ENCODE peak calls at places on chromosomes 4 and X, in nine cellular contexts. One of them, this sample, is unnamed.

GRCh38 chr4:118941149-118941548 is 52.5 kb downstream of the SYNPO2 start:
- DNase-seq in RWPE1: no peak
- DNase-seq in Peyer's patch: no peak
- DNase-seq in GM20000: no peak
- DNase-seq in left lung: no peak
- DNase-seq in OCI-LY7: no peak
- DNase-seq in neural crest cell: no peak
- DNase-seq in cardiac fibroblast: peak
- DNase-seq in AG04449: no peak
- DNase-seq in this sample: no peak

GRCh38 chr4:82989567-82990429 is 20.8 kb downstream of the LIN54 start:
- DNase-seq in RWPE1: no peak
- DNase-seq in Peyer's patch: no peak
- DNase-seq in GM20000: peak
- DNase-seq in left lung: no peak
- DNase-seq in OCI-LY7: no peak
- DNase-seq in neural crest cell: no peak
- DNase-seq in cardiac fibroblast: no peak
- DNase-seq in AG04449: no peak
- DNase-seq in this sample: no peak

GRCh38 chr4:54717694-54718093 is 59.9 kb downstream of the KIT start:
- DNase-seq in RWPE1: no peak
- DNase-seq in Peyer's patch: no peak
- DNase-seq in GM20000: no peak
- DNase-seq in left lung: no peak
- DNase-seq in OCI-LY7: no peak
- DNase-seq in neural crest cell: no peak
- DNase-seq in cardiac fibroblast: no peak
- DNase-seq in AG04449: no peak
- DNase-seq in this sample: no peak

GRCh38 chr4:25235401-25235800 is 1.6 kb downstream of the PI4K2B start:
- DNase-seq in RWPE1: no peak
- DNase-seq in Peyer's patch: no peak
- DNase-seq in GM20000: no peak
- DNase-seq in left lung: no peak
- DNase-seq in OCI-LY7: peak
- DNase-seq in neural crest cell: no peak
- DNase-seq in cardiac fibroblast: no peak
- DNase-seq in AG04449: no peak
- DNase-seq in this sample: no peak

GRCh38 chrX:134659761-134660160 is 1.5 kb upstream of the PLAC1 start:
- DNase-seq in RWPE1: no peak
- DNase-seq in Peyer's patch: no peak
- DNase-seq in GM20000: no peak
- DNase-seq in left lung: no peak
- DNase-seq in OCI-LY7: no peak
- DNase-seq in neural crest cell: no peak
- DNase-seq in cardiac fibroblast: no peak
- DNase-seq in AG04449: no peak
- DNase-seq in this sample: no peak

GRCh38 chrX:150127216-150127615 is 188.9 kb upstream of the EOLA2 start:
- DNase-seq in RWPE1: no peak
- DNase-seq in Peyer's patch: no peak
- DNase-seq in GM20000: no peak
- DNase-seq in left lung: no peak
- DNase-seq in OCI-LY7: no peak
- DNase-seq in neural crest cell: no peak
- DNase-seq in cardiac fibroblast: no peak
- DNase-seq in AG04449: no peak
- DNase-seq in this sample: no peak

GRCh38 chr4:110682311-110682710 is 59.4 kb upstream of the PITX2 start:
- DNase-seq in RWPE1: no peak
- DNase-seq in Peyer's patch: no peak
- DNase-seq in GM20000: no peak
- DNase-seq in left lung: no peak
- DNase-seq in OCI-LY7: no peak
- DNase-seq in neural crest cell: no peak
- DNase-seq in cardiac fibroblast: no peak
- DNase-seq in AG04449: no peak
- DNase-seq in this sample: no peak

GRCh38 chrX:15269618-15270521 is at the start of gene ASB9:
- DNase-seq in RWPE1: peak
- DNase-seq in Peyer's patch: no peak
- DNase-seq in GM20000: peak
- DNase-seq in left lung: no peak
- DNase-seq in OCI-LY7: no peak
- DNase-seq in neural crest cell: no peak
- DNase-seq in cardiac fibroblast: peak
- DNase-seq in AG04449: peak
- DNase-seq in this sample: peak

GRCh38 chr4:82758701-82759685 is 39.6 kb downstream of the SCD5 start:
- DNase-seq in RWPE1: no peak
- DNase-seq in Peyer's patch: no peak
- DNase-seq in GM20000: no peak
- DNase-seq in left lung: no peak
- DNase-seq in OCI-LY7: no peak
- DNase-seq in neural crest cell: no peak
- DNase-seq in cardiac fibroblast: no peak
- DNase-seq in AG04449: no peak
- DNase-seq in this sample: no peak

GRCh38 chr4:147747787-147748454 is 16.0 kb downstream of the ARHGAP10 start:
- DNase-seq in RWPE1: no peak
- DNase-seq in Peyer's patch: no peak
- DNase-seq in GM20000: no peak
- DNase-seq in left lung: no peak
- DNase-seq in OCI-LY7: no peak
- DNase-seq in neural crest cell: no peak
- DNase-seq in cardiac fibroblast: no peak
- DNase-seq in AG04449: no peak
- DNase-seq in this sample: no peak

GRCh38 chr4:110622841-110623709 is at the start of gene PITX2:
- DNase-seq in RWPE1: peak
- DNase-seq in Peyer's patch: no peak
- DNase-seq in GM20000: peak
- DNase-seq in left lung: peak
- DNase-seq in OCI-LY7: peak
- DNase-seq in neural crest cell: peak
- DNase-seq in cardiac fibroblast: peak
- DNase-seq in AG04449: peak
- DNase-seq in this sample: peak

GRCh38 chrX:147832707-147833348 is 78.9 kb upstream of the FMR1 start:
- DNase-seq in RWPE1: no peak
- DNase-seq in Peyer's patch: no peak
- DNase-seq in GM20000: no peak
- DNase-seq in left lung: no peak
- DNase-seq in OCI-LY7: no peak
- DNase-seq in neural crest cell: no peak
- DNase-seq in cardiac fibroblast: no peak
- DNase-seq in AG04449: no peak
- DNase-seq in this sample: no peak

GRCh38 chrX:19593684-19594083 is 78.4 kb upstream of the MAP3K15 start:
- DNase-seq in RWPE1: peak
- DNase-seq in Peyer's patch: no peak
- DNase-seq in GM20000: peak
- DNase-seq in left lung: no peak
- DNase-seq in OCI-LY7: peak
- DNase-seq in neural crest cell: no peak
- DNase-seq in cardiac fibroblast: peak
- DNase-seq in AG04449: no peak
- DNase-seq in this sample: no peak

GRCh38 chr4:141807073-141807472 is 170.7 kb downstream of the IL15 start:
- DNase-seq in RWPE1: peak
- DNase-seq in Peyer's patch: no peak
- DNase-seq in GM20000: no peak
- DNase-seq in left lung: no peak
- DNase-seq in OCI-LY7: no peak
- DNase-seq in neural crest cell: no peak
- DNase-seq in cardiac fibroblast: no peak
- DNase-seq in AG04449: no peak
- DNase-seq in this sample: no peak

GRCh38 chr4:47271296-47271695 is 192.2 kb downstream of the COMMD8 start:
- DNase-seq in RWPE1: no peak
- DNase-seq in Peyer's patch: no peak
- DNase-seq in GM20000: no peak
- DNase-seq in left lung: no peak
- DNase-seq in OCI-LY7: no peak
- DNase-seq in neural crest cell: no peak
- DNase-seq in cardiac fibroblast: no peak
- DNase-seq in AG04449: no peak
- DNase-seq in this sample: no peak

GRCh38 chrX:24646745-24647182 is 383 bp downstream of the PCYT1B start:
- DNase-seq in RWPE1: peak
- DNase-seq in Peyer's patch: no peak
- DNase-seq in GM20000: no peak
- DNase-seq in left lung: no peak
- DNase-seq in OCI-LY7: no peak
- DNase-seq in neural crest cell: peak
- DNase-seq in cardiac fibroblast: peak
- DNase-seq in AG04449: no peak
- DNase-seq in this sample: no peak

GRCh38 chr4:100895572-100896197 is 377.9 kb upstream of the EMCN start:
- DNase-seq in RWPE1: peak
- DNase-seq in Peyer's patch: no peak
- DNase-seq in GM20000: peak
- DNase-seq in left lung: no peak
- DNase-seq in OCI-LY7: peak
- DNase-seq in neural crest cell: no peak
- DNase-seq in cardiac fibroblast: no peak
- DNase-seq in AG04449: no peak
- DNase-seq in this sample: no peak

GRCh38 chr4:139247656-139248238 is 32.3 kb downstream of the MGARP start:
- DNase-seq in RWPE1: no peak
- DNase-seq in Peyer's patch: no peak
- DNase-seq in GM20000: no peak
- DNase-seq in left lung: no peak
- DNase-seq in OCI-LY7: no peak
- DNase-seq in neural crest cell: no peak
- DNase-seq in cardiac fibroblast: no peak
- DNase-seq in AG04449: peak
- DNase-seq in this sample: no peak

GRCh38 chr4:34220601-34221000 is 2023.7 kb downstream of the ARAP2 start:
- DNase-seq in RWPE1: no peak
- DNase-seq in Peyer's patch: no peak
- DNase-seq in GM20000: no peak
- DNase-seq in left lung: no peak
- DNase-seq in OCI-LY7: no peak
- DNase-seq in neural crest cell: no peak
- DNase-seq in cardiac fibroblast: peak
- DNase-seq in AG04449: no peak
- DNase-seq in this sample: no peak

GRCh38 chr4:159248383-159249178 is 145.7 kb downstream of the RAPGEF2 start:
- DNase-seq in RWPE1: no peak
- DNase-seq in Peyer's patch: no peak
- DNase-seq in GM20000: peak
- DNase-seq in left lung: no peak
- DNase-seq in OCI-LY7: no peak
- DNase-seq in neural crest cell: no peak
- DNase-seq in cardiac fibroblast: peak
- DNase-seq in AG04449: peak
- DNase-seq in this sample: no peak

DNA sequence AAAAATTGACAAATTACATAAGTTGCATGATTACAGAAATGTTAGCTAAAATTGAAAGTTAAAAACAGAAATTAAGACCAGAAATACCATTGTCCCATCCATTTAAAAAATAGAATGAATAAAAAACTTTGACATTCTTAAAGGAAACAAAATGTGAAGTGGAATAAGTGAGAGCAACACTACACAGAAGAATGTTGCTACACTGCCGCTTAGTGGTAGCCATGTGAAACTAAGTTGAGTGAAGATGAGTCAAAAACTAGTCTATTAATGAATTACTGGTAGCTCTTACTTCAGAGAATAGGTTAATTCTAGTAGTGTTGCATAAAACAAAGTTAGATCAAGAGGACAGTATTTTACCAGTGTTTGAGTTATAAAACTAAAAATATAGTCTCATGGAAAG is 571.0 kb upstream of the KLHL4 start:
- DNase-seq in RWPE1: peak
- DNase-seq in Peyer's patch: no peak
- DNase-seq in GM20000: peak
- DNase-seq in left lung: no peak
- DNase-seq in OCI-LY7: peak
- DNase-seq in neural crest cell: peak
- DNase-seq in cardiac fibroblast: peak
- DNase-seq in AG04449: no peak
- DNase-seq in this sample: peak
- TF ChIP-seq CTCF in RWPE1: peak
- TF ChIP-seq CTCF in Peyer's patch: peak
- TF ChIP-seq CTCF in GM20000: peak
- TF ChIP-seq CTCF in left lung: no peak
- TF ChIP-seq CTCF in OCI-LY7: peak
- TF ChIP-seq CTCF in neural crest cell: peak
- TF ChIP-seq CTCF in cardiac fibroblast: peak
- TF ChIP-seq CTCF in AG04449: no peak
- TF ChIP-seq CTCF in this sample: peak

GRCh38 chr4:38230121-38230728 is 270.0 kb downstream of the PTTG2 start:
- DNase-seq in RWPE1: peak
- DNase-seq in Peyer's patch: no peak
- DNase-seq in GM20000: no peak
- DNase-seq in left lung: no peak
- DNase-seq in OCI-LY7: no peak
- DNase-seq in neural crest cell: no peak
- DNase-seq in cardiac fibroblast: no peak
- DNase-seq in AG04449: no peak
- DNase-seq in this sample: peak
- TF ChIP-seq CTCF in RWPE1: no peak
- TF ChIP-seq CTCF in Peyer's patch: no peak
- TF ChIP-seq CTCF in GM20000: no peak
- TF ChIP-seq CTCF in left lung: no peak
- TF ChIP-seq CTCF in OCI-LY7: no peak
- TF ChIP-seq CTCF in neural crest cell: no peak
- TF ChIP-seq CTCF in cardiac fibroblast: no peak
- TF ChIP-seq CTCF in AG04449: no peak
- TF ChIP-seq CTCF in this sample: no peak

GRCh38 chr4:153785830-153786721 is 2.8 kb downstream of the SFRP2 start:
- DNase-seq in RWPE1: peak
- DNase-seq in Peyer's patch: no peak
- DNase-seq in GM20000: no peak
- DNase-seq in left lung: no peak
- DNase-seq in OCI-LY7: peak
- DNase-seq in neural crest cell: no peak
- DNase-seq in cardiac fibroblast: peak
- DNase-seq in AG04449: no peak
- DNase-seq in this sample: no peak
- TF ChIP-seq CTCF in RWPE1: peak
- TF ChIP-seq CTCF in Peyer's patch: peak
- TF ChIP-seq CTCF in GM20000: peak
- TF ChIP-seq CTCF in left lung: no peak
- TF ChIP-seq CTCF in OCI-LY7: peak
- TF ChIP-seq CTCF in neural crest cell: peak
- TF ChIP-seq CTCF in cardiac fibroblast: peak
- TF ChIP-seq CTCF in AG04449: no peak
- TF ChIP-seq CTCF in this sample: peak

DNA sequence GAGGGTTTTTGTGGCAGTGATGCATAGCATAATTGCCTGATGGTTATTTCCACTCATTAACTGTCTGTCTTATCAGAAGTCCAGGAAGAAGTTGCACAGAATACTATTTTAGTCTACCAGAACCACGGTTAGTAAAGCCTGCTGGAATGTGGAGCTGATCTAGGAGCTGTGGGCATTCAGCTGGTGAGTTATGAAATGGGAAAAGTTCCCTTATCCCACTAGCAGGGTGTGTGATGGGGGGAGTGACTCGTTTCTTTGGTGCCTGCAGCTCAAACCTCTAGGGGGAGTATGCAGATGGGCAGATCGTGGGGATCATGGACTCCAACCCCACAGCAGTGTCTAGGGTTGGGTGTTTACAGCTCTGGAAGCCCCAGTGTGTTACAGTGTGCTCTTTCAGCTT is 305.6 kb upstream of the BOD1L1 start:
- DNase-seq in RWPE1: no peak
- DNase-seq in Peyer's patch: no peak
- DNase-seq in GM20000: no peak
- DNase-seq in left lung: no peak
- DNase-seq in OCI-LY7: no peak
- DNase-seq in neural crest cell: no peak
- DNase-seq in cardiac fibroblast: peak
- DNase-seq in AG04449: peak
- DNase-seq in this sample: no peak
- TF ChIP-seq CTCF in RWPE1: no peak
- TF ChIP-seq CTCF in Peyer's patch: no peak
- TF ChIP-seq CTCF in GM20000: no peak
- TF ChIP-seq CTCF in left lung: no peak
- TF ChIP-seq CTCF in OCI-LY7: peak
- TF ChIP-seq CTCF in neural crest cell: no peak
- TF ChIP-seq CTCF in cardiac fibroblast: peak
- TF ChIP-seq CTCF in AG04449: peak
- TF ChIP-seq CTCF in this sample: no peak

This sample was measured in keratinocyte.